ENCODE peak calls at places on chromosomes 6 and 20, in nine cellular contexts. E is astrocyte of the spinal cord, B is pancreas, H is Panc1, V is GM12865, J is AG09309, G is AG04450, R is hepatocyte, M is body of pancreas. P is an unnamed sample.

GRCh38 chr6:97674802-97675201 is 391.8 kb upstream of the MMS22L start:
- DNase-seq in M (no peak), G (peak), E (peak), J (no peak), H (no peak), V (no peak), B (no peak), R (no peak), P (no peak)

GRCh38 chr6:816510-817084 is 123.7 kb upstream of the EXOC2 start:
- DNase-seq in E (no peak), M (peak), G (no peak), B (no peak), V (no peak), H (no peak), R (no peak), J (no peak), P (no peak)

GRCh38 chr6:127342296-127342945 is 988 bp downstream of the ECHDC1 start:
- DNase-seq in E (peak), R (peak), M (peak), G (no peak), V (peak), H (no peak), J (no peak), B (no peak), P (no peak)

GRCh38 chr20:9241232-9241692 is 172.4 kb downstream of the PLCB4 start:
- DNase-seq in V (no peak), J (peak), B (no peak), M (peak), E (peak), H (no peak), R (no peak), G (no peak), P (peak)

GRCh38 chr20:35901678-35902544 is 52.4 kb downstream of the SCAND1 start:
- DNase-seq in M (no peak), J (peak), B (no peak), G (peak), H (peak), R (peak), V (no peak), E (peak), P (peak)

GRCh38 chr20:25059866-25060465 is 2.0 kb upstream of the ACSS1 start:
- DNase-seq in J (no peak), M (no peak), G (no peak), R (no peak), E (no peak), V (no peak), B (peak), H (no peak), P (no peak)

GRCh38 chr6:111057074-111057752 is 30.1 kb upstream of the SLC16A10 start:
- DNase-seq in M (peak), J (peak), E (peak), G (peak), V (peak), H (peak), R (peak), B (no peak), P (peak)

GRCh38 chr6:50846860-50847171 is 28.1 kb downstream of the TFAP2B start:
- DNase-seq in V (no peak), E (no peak), B (no peak), M (no peak), J (no peak), R (no peak), G (no peak), H (no peak), P (no peak)

GRCh38 chr6:31559606-31559957 is 12.2 kb downstream of the NFKBIL1 start:
- DNase-seq in G (no peak), M (no peak), V (no peak), E (no peak), J (no peak), B (no peak), H (no peak), R (no peak), P (no peak)
- H3K4me3 ChIP-seq in G (no peak), M (no peak), V (peak), E (no peak), J (no peak), B (no peak), H (no peak), R (no peak), P (no peak)

GRCh38 chr6:136037885-136038460 is 186.5 kb downstream of the PDE7B start:
- DNase-seq in V (no peak), G (peak), J (peak), H (no peak), R (peak), E (peak), B (peak), M (no peak), P (no peak)
- TF ChIP-seq CTCF in V (no peak), G (peak), J (peak), H (peak), R (no peak), E (peak), B (no peak), M (no peak), P (no peak)

DNA sequence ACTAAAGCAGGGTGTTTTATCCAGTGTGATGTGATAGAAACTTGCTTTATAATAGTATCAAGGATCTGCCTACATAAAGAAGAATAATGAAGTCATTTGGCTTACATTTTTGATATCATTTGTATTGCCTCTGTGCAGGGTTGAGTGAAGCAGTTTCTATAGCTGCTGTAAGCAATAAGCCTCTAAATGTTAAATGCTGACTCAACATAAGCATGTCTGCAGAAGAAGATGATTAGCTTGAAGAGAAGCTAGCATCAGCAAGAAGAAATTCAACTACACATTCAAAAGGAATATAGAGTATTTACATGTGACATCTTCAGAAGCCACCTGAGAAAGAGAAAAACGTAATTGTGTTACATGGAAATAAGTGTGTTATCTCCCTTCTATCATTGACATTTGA is 17.6 kb downstream of the SLC35F1 start:
- DNase-seq in G (no peak), V (no peak), E (no peak), H (no peak), M (no peak), B (no peak), R (no peak), J (no peak), P (no peak)
- H3K4me3 ChIP-seq in G (no peak), V (no peak), E (no peak), H (no peak), M (no peak), B (no peak), R (no peak), J (no peak), P (no peak)

DNA sequence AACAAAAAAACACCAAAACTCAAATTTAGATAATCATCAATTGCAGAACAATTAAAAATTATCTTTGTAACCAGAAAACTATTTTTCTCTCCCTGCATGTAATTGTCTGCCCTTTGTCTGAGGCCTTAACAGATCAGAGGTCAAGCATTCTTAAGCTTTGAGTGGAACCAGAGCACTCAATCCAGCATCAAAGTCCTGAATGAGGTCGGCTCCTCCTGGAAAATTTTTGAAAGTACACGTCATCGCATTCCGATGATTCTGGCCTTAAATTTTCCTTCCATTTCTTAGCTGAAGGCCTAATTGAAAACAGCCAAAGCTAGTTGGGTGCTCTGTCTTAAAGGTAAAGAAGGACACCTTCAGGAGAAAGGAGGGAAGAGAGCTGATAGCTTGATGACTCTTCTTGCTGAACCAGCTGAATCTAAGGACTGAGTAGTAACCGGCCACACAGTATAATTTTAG is 510.2 kb upstream of the SULF2 start:
- DNase-seq in V (no peak), E (peak), M (peak), J (peak), H (peak), B (no peak), R (peak), G (peak), P (peak)
- TF ChIP-seq CTCF in V (no peak), E (peak), M (peak), J (peak), H (peak), B (no peak), R (peak), G (peak), P (peak)

GRCh38 chr20:38165089-38165965 is at the start of gene TGM2:
- DNase-seq in B (peak), R (peak), G (no peak), H (peak), V (peak), M (peak), E (peak), J (no peak), P (no peak)
- H3K4me3 ChIP-seq in B (peak), R (peak), G (peak), H (peak), V (peak), M (no peak), E (peak), J (peak), P (peak)

GRCh38 chr20:62624325-62624690 is 18.0 kb upstream of the SLCO4A1 start:
- DNase-seq in V (peak), E (no peak), B (no peak), G (no peak), R (peak), H (no peak), J (no peak), M (no peak), P (no peak)
- TF ChIP-seq CTCF in V (peak), E (no peak), B (no peak), G (no peak), R (no peak), H (peak), J (no peak), M (peak), P (no peak)

GRCh38 chr6:28785962-28786679 is 137.7 kb downstream of the TRIM27 start:
- DNase-seq in H (no peak), V (no peak), E (no peak), B (no peak), R (no peak), M (no peak), J (no peak), G (no peak), P (no peak)

GRCh38 chr6:28791002-28791383 is 132.8 kb downstream of the TRIM27 start:
- DNase-seq in M (no peak), B (no peak), G (no peak), J (no peak), E (no peak), R (no peak), V (no peak), H (no peak), P (no peak)

GRCh38 chr6:28794175-28795002 is 129.4 kb downstream of the TRIM27 start:
- DNase-seq in J (no peak), B (no peak), E (peak), V (peak), R (peak), M (no peak), H (no peak), G (no peak), P (no peak)

GRCh38 chr6:28789553-28790083 is 134.2 kb downstream of the TRIM27 start:
- DNase-seq in H (no peak), V (peak), G (no peak), M (no peak), R (peak), J (no peak), E (peak), B (no peak), P (no peak)
- H3K4me3 ChIP-seq in H (peak), V (peak), G (peak), M (no peak), R (peak), J (peak), E (peak), B (no peak), P (peak)